ENCODE peak calls at places on chromosomes 2 and 18, in four cellular contexts. W, O, R and A are unnamed samples.

GRCh38 chr2:166361351-166362153 is 14.2 kb downstream of the SCN9A start:
- DNase-seq in W (no peak), O (peak; percentile 22), R (no peak), A (peak; percentile 79)

GRCh38 chr2:127183771-127184170 is 36.3 kb downstream of the CYP27C1 start:
- DNase-seq in W (no peak), O (no peak), R (no peak), A (no peak)

GRCh38 chr2:241566468-241566867 is 7.9 kb downstream of the BOK start:
- DNase-seq in W (no peak), O (no peak), R (no peak), A (no peak)

GRCh38 chr2:226478121-226478809 is 321.4 kb downstream of the IRS1 start:
- DNase-seq in W (no peak), O (no peak), R (no peak), A (peak; percentile 89)

GRCh38 chr2:45498661-45499550 is 112.2 kb downstream of the SRBD1 start:
- DNase-seq in W (no peak), O (no peak), R (no peak), A (no peak)

GRCh38 chr2:178211460-178211859 is 17.1 kb downstream of the OSBPL6 start:
- DNase-seq in W (peak; percentile 48), O (no peak), R (no peak), A (no peak)

GRCh38 chr2:238155051-238155760 is 3.6 kb upstream of the ERFE start:
- DNase-seq in W (no peak), O (no peak), R (no peak), A (no peak)

GRCh38 chr2:75494137-75494769 is 66.5 kb downstream of the EVA1A start:
- DNase-seq in W (no peak), O (no peak), R (no peak), A (no peak)

GRCh38 chr2:104769096-104769495 is 84.8 kb upstream of the POU3F3 start:
- DNase-seq in W (no peak), O (no peak), R (no peak), A (no peak)

GRCh38 chr18:60198063-60198462 is 174.5 kb downstream of the MC4R start:
- DNase-seq in W (no peak), O (peak; percentile 60), R (no peak), A (no peak)

GRCh38 chr2:227198866-227199265 is 34.4 kb downstream of the COL4A3 start:
- DNase-seq in W (no peak), O (no peak), R (no peak), A (no peak)

GRCh38 chr2:198314559-198315153 is 510.3 kb downstream of the PLCL1 start:
- DNase-seq in W (no peak), O (no peak), R (peak; percentile 4), A (peak; percentile 39)

GRCh38 chr2:158544998-158545397 is 88.2 kb downstream of the PKP4 start:
- DNase-seq in W (no peak), O (no peak), R (no peak), A (no peak)

GRCh38 chr2:158543957-158544356 is 87.2 kb downstream of the PKP4 start:
- DNase-seq in W (no peak), O (no peak), R (no peak), A (no peak)

GRCh38 chr2:158542577-158542976 is 85.8 kb downstream of the PKP4 start:
- DNase-seq in W (no peak), O (no peak), R (no peak), A (no peak)

DNA sequence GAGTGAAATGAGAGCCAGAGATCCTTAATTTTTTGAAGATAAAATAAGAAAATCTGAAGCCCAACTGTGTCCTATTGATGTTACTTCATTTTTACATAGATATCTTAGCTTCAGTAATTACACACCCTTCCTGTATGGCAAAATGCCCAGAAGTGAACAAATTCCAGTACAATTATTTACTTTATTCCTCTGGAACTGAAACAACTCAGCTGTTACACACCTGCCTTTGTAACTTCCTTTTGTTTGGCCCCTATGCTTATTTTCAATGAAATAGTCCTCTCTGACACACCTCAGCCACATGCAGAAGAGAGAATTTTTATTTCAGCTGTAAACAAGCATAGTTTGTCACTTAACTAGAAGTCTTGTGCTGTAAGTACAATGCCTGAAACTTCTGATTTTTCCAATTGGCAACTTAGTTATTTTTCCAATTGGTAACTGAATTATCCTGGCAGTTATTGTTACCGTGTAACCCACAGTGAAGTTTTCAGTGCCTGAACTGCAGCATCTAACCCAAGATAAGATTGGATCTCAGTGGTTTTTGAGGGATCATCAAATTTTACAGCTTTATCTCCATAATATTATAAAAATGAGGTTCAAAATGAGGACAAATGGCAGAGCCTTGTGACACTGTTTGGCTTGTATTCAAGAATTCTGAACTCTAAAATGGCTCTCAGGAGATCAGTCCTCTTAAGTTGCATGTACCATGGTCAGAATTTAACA is 82.6 kb downstream of the PKP4 start:
- DNase-seq in W (no peak), O (no peak), R (no peak), A (peak; percentile 93)
- TF ChIP-seq TCF12 in W (no peak), O (peak; percentile 64), R (no peak), A (no peak)

GRCh38 chr2:69169990-69170389 is 157.0 kb downstream of the ANTXR1 start:
- DNase-seq in W (no peak), O (no peak), R (no peak), A (no peak)
- TF ChIP-seq TCF12 in W (no peak), O (no peak), R (no peak), A (no peak)

DNA sequence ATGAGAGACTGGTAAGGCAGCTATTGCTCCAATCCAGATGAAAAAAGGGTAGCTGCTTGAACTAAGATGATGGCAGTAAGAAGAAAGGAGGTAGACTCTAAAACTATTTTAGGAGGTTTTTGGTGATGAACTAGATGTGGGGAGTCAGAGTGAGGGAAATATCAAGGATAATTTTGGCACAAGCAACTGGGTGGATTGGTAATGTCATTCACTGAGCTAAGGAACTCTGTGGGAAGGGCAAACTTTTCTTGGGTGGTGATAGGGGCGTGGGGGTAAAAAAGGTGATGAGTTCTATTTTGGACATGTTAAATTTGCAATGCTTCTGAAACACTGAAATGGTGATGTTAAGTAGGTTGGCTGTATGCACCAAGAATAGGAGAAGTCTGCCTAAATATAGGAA is 19.3 kb downstream of the PAIP2B start:
- DNase-seq in W (no peak), O (no peak), R (no peak), A (no peak)
- TF ChIP-seq TCF12 in W (no peak), O (no peak), R (no peak), A (no peak)

GRCh38 chr2:1640301-1641135 is 103.8 kb downstream of the PXDN start:
- DNase-seq in W (no peak), O (no peak), R (no peak), A (no peak)

GRCh38 chr2:1639086-1639858 is 105.0 kb downstream of the PXDN start:
- DNase-seq in W (no peak), O (no peak), R (no peak), A (no peak)

GRCh38 chr2:1635826-1636225 is 108.5 kb downstream of the PXDN start:
- DNase-seq in W (no peak), O (no peak), R (no peak), A (no peak)

GRCh38 chr2:1636791-1637415 is 107.4 kb downstream of the PXDN start:
- DNase-seq in W (no peak), O (no peak), R (no peak), A (no peak)

DNA sequence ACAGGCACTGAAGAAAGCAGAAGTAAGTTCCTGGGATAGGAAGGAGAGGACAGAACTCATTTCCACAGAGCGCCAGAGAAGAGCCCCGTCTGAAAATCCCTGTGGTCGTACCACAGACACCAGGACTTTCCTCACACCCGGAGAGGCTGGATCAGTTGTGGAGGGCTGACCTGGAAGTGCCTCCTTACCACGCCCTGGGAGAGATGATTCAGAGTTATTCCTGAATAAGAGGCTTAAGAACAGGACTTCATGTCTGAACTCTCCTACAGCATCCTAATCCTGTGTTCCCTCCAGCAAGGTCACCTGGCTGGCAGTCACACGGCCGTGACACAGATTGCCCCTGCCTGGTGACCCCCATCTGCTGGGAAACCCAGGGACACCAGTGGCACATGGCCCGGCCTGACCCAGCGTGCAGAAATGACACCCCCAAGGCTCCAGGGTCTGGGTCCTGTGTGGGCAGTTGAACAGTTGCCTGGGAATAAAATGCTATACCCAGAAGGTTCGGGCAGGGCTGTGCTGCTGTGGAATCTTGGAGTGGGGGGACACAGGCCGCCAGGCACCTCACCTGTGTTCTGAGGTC is 105.9 kb downstream of the PXDN start:
- DNase-seq in W (no peak), O (no peak), R (no peak), A (no peak)
- TF ChIP-seq TCF12 in W (no peak), O (no peak), R (no peak), A (no peak)

GRCh38 chr2:181188605-181189004 is 208.2 kb downstream of the UBE2E3 start:
- DNase-seq in W (no peak), O (no peak), R (no peak), A (no peak)

GRCh38 chr2:181193550-181193949 is 213.1 kb downstream of the UBE2E3 start:
- DNase-seq in W (no peak), O (no peak), R (no peak), A (no peak)

GRCh38 chr2:181189932-181190331 is 209.5 kb downstream of the UBE2E3 start:
- DNase-seq in W (no peak), O (no peak), R (no peak), A (no peak)

GRCh38 chr2:181185948-181186347 is 205.5 kb downstream of the UBE2E3 start:
- DNase-seq in W (no peak), O (no peak), R (no peak), A (no peak)

GRCh38 chr2:181190711-181191110 is 210.3 kb downstream of the UBE2E3 start:
- DNase-seq in W (no peak), O (no peak), R (no peak), A (no peak)
- TF ChIP-seq TCF12 in W (no peak), O (no peak), R (no peak), A (no peak)

DNA sequence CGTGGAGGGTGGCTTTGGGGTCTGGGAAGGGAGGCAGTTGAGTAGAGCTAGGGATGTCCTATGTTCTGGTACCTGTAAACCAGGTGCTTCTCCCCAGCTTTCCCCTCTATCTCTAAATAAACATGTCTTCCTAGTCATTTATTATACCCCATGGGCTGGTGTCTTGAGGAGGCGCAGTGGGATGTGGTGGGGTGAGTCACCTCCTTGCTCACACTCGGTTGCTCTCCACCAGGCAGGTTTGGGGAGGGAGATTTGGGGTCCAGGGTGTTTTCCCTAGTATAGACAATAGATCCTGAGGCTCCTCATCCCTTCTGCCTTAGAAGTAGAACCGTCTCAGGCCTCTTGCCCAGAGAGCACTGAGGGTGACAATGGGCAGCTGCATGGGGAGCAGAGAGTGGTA is 5.1 kb downstream of the PSD4 start:
- DNase-seq in W (no peak), O (no peak), R (no peak), A (no peak)
- TF ChIP-seq TCF12 in W (no peak), O (no peak), R (no peak), A (no peak)

GRCh38 chr2:47227532-47228166 is 72.5 kb upstream of the STPG4 start:
- DNase-seq in W (no peak), O (no peak), R (no peak), A (no peak)

GRCh38 chr2:47222813-47223564 is 67.9 kb upstream of the STPG4 start:
- DNase-seq in W (no peak), O (no peak), R (no peak), A (no peak)

GRCh38 chr2:47226124-47227040 is 71.3 kb upstream of the STPG4 start:
- DNase-seq in W (no peak), O (no peak), R (no peak), A (peak; percentile 84)

GRCh38 chr2:47223980-47224379 is 68.9 kb upstream of the STPG4 start:
- DNase-seq in W (no peak), O (no peak), R (no peak), A (no peak)

GRCh38 chr2:47225061-47225783 is 70.1 kb upstream of the STPG4 start:
- DNase-seq in W (no peak), O (peak; percentile 63), R (no peak), A (peak; percentile 97)
- TF ChIP-seq TCF12 in W (no peak), O (peak; percentile 99), R (no peak), A (no peak)

GRCh38 chr2:64204006-64204632 is 59.9 kb upstream of the PELI1 start:
- DNase-seq in W (no peak), O (no peak), R (peak; percentile 88), A (no peak)
- TF ChIP-seq TCF12 in W (no peak), O (no peak), R (peak; percentile 53), A (no peak)